ENCODE peak calls at places on chromosomes 6 and 20, in four cellular contexts. One of them, this sample, is unnamed.

GRCh38 chr6:9606435-9607134 is 808.3 kb downstream of the TFAP2A start:
- DNase-seq in HepG2: no peak
- DNase-seq in K562: no peak
- DNase-seq in WTC11: peak; percentile 58
- DNase-seq in this sample: peak; percentile 57

GRCh38 chr6:138454976-138455706 is 44.2 kb downstream of the NHSL1 start:
- DNase-seq in WTC11: peak; percentile 49
- DNase-seq in K562: no peak
- DNase-seq in HepG2: no peak
- DNase-seq in this sample: no peak

GRCh38 chr20:33450867-33451266 is 7.3 kb upstream of the SNTA1 start:
- DNase-seq in K562: no peak
- DNase-seq in HepG2: no peak
- DNase-seq in WTC11: no peak
- DNase-seq in this sample: no peak

GRCh38 chr6:4224082-4224978 is 89.0 kb upstream of the ECI2 start:
- DNase-seq in WTC11: no peak
- DNase-seq in K562: no peak
- DNase-seq in HepG2: no peak
- DNase-seq in this sample: no peak

GRCh38 chr20:53676519-53676822 is 82.8 kb upstream of the ZNF217 start:
- DNase-seq in WTC11: no peak
- DNase-seq in HepG2: no peak
- DNase-seq in K562: no peak
- DNase-seq in this sample: no peak

GRCh38 chr20:39338977-39339376 is 376.8 kb downstream of the DHX35 start:
- DNase-seq in WTC11: no peak
- DNase-seq in HepG2: no peak
- DNase-seq in K562: no peak
- DNase-seq in this sample: no peak

GRCh38 chr20:24935786-24936525 is 13.1 kb upstream of the CST7 start:
- DNase-seq in K562: no peak
- DNase-seq in HepG2: no peak
- DNase-seq in WTC11: no peak
- DNase-seq in this sample: no peak

GRCh38 chr6:47335456-47335855 is 25.8 kb upstream of the TNFRSF21 start:
- DNase-seq in WTC11: no peak
- DNase-seq in K562: no peak
- DNase-seq in HepG2: no peak
- DNase-seq in this sample: no peak

GRCh38 chr6:87472525-87473418 is at the start of gene SLC35A1:
- DNase-seq in HepG2: peak; percentile 60
- DNase-seq in WTC11: peak; percentile 79
- DNase-seq in K562: peak; percentile 90
- DNase-seq in this sample: peak; percentile 91

GRCh38 chr6:72140795-72141194 is 254.4 kb downstream of the RIMS1 start:
- DNase-seq in WTC11: no peak
- DNase-seq in K562: no peak
- DNase-seq in HepG2: no peak
- DNase-seq in this sample: no peak

GRCh38 chr6:1838604-1839003 is 228.9 kb downstream of the FOXC1 start:
- DNase-seq in HepG2: no peak
- DNase-seq in WTC11: no peak
- DNase-seq in K562: no peak
- DNase-seq in this sample: no peak

GRCh38 chr20:62159835-62160234 is 16.3 kb downstream of the SS18L1 start:
- DNase-seq in WTC11: no peak
- DNase-seq in HepG2: no peak
- DNase-seq in K562: no peak
- DNase-seq in this sample: no peak

GRCh38 chr6:69825904-69826303 is 29.1 kb upstream of the LMBRD1 start:
- DNase-seq in WTC11: no peak
- DNase-seq in HepG2: peak; percentile 67
- DNase-seq in K562: no peak
- DNase-seq in this sample: no peak

GRCh38 chr6:35603326-35604202 is 85.2 kb downstream of the FKBP5 start:
- DNase-seq in K562: no peak
- DNase-seq in WTC11: no peak
- DNase-seq in HepG2: peak; percentile 77
- DNase-seq in this sample: no peak

GRCh38 chr20:18645851-18646250 is 58.0 kb downstream of the DTD1 start:
- DNase-seq in HepG2: no peak
- DNase-seq in K562: no peak
- DNase-seq in WTC11: no peak
- DNase-seq in this sample: no peak

GRCh38 chr6:15533379-15534044 is 129.3 kb downstream of the DTNBP1 start:
- DNase-seq in WTC11: no peak
- DNase-seq in K562: no peak
- DNase-seq in HepG2: no peak
- DNase-seq in this sample: no peak

GRCh38 chr6:165767228-165767627 is 104.2 kb upstream of the PDE10A start:
- DNase-seq in K562: no peak
- DNase-seq in HepG2: no peak
- DNase-seq in WTC11: no peak
- DNase-seq in this sample: no peak

GRCh38 chr6:119148102-119148824 is 69.8 kb upstream of the FAM184A start:
- DNase-seq in WTC11: no peak
- DNase-seq in HepG2: peak; percentile 79
- DNase-seq in K562: peak; percentile 31
- DNase-seq in this sample: peak; percentile 47

GRCh38 chr6:114108119-114109002 is 137.4 kb upstream of the HDAC2 start:
- DNase-seq in HepG2: peak; percentile 63
- DNase-seq in K562: peak; percentile 11
- DNase-seq in WTC11: peak; percentile 89
- DNase-seq in this sample: no peak

GRCh38 chr6:99905209-99906106 is 88.6 kb downstream of the MCHR2 start:
- DNase-seq in HepG2: peak; percentile 46
- DNase-seq in K562: peak; percentile 31
- DNase-seq in WTC11: no peak
- DNase-seq in this sample: peak; percentile 5

GRCh38 chr6:120211955-120212792 is 862.6 kb upstream of the MAN1A1 start:
- DNase-seq in K562: no peak
- DNase-seq in HepG2: peak; percentile 64
- DNase-seq in WTC11: no peak
- DNase-seq in this sample: no peak

GRCh38 chr6:114049367-114049966 is 78.5 kb upstream of the HDAC2 start:
- DNase-seq in WTC11: no peak
- DNase-seq in K562: no peak
- DNase-seq in HepG2: peak; percentile 80
- DNase-seq in this sample: no peak

GRCh38 chr6:113927001-113927400 is 43.9 kb downstream of the HDAC2 start:
- DNase-seq in K562: no peak
- DNase-seq in HepG2: no peak
- DNase-seq in WTC11: no peak
- DNase-seq in this sample: no peak

GRCh38 chr20:54172856-54173652 is 732 bp downstream of the CYP24A1 start:
- DNase-seq in WTC11: peak; percentile 58
- DNase-seq in K562: no peak
- DNase-seq in HepG2: no peak
- DNase-seq in this sample: peak; percentile 79

GRCh38 chr6:113405326-113406050 is 451.7 kb upstream of the MARCKS start:
- DNase-seq in WTC11: no peak
- DNase-seq in HepG2: no peak
- DNase-seq in K562: no peak
- DNase-seq in this sample: no peak

GRCh38 chr6:168100803-168101095 is 21.7 kb upstream of the FRMD1 start:
- DNase-seq in HepG2: no peak
- DNase-seq in WTC11: no peak
- DNase-seq in K562: no peak
- DNase-seq in this sample: no peak

GRCh38 chr6:42276008-42276890 is 58.6 kb upstream of the MRPS10 start:
- DNase-seq in HepG2: no peak
- DNase-seq in WTC11: no peak
- DNase-seq in K562: no peak
- DNase-seq in this sample: no peak

GRCh38 chr20:366719-367485 is 13.7 kb upstream of the TRIB3 start:
- DNase-seq in K562: no peak
- DNase-seq in WTC11: no peak
- DNase-seq in HepG2: no peak
- DNase-seq in this sample: no peak

GRCh38 chr6:10528170-10528981 is 7.2 kb downstream of the GCNT2 start:
- DNase-seq in HepG2: peak; percentile 94
- DNase-seq in WTC11: no peak
- DNase-seq in K562: no peak
- DNase-seq in this sample: no peak

GRCh38 chr6:25042599-25042936 is 106.8 kb upstream of the RIPOR2 start:
- DNase-seq in K562: no peak
- DNase-seq in WTC11: no peak
- DNase-seq in HepG2: no peak
- DNase-seq in this sample: no peak

GRCh38 chr20:13841206-13841605 is 56.4 kb downstream of the NDUFAF5 start:
- DNase-seq in HepG2: no peak
- DNase-seq in WTC11: no peak
- DNase-seq in K562: no peak
- DNase-seq in this sample: no peak

GRCh38 chr20:56689852-56690485 is 60.9 kb downstream of the TFAP2C start:
- DNase-seq in HepG2: no peak
- DNase-seq in WTC11: no peak
- DNase-seq in K562: no peak
- DNase-seq in this sample: no peak

GRCh38 chr6:31740397-31741223 is 805 bp downstream of the MSH5 start:
- DNase-seq in WTC11: no peak
- DNase-seq in HepG2: no peak
- DNase-seq in K562: no peak
- DNase-seq in this sample: no peak

GRCh38 chr6:53496797-53497196 is 48.1 kb downstream of the GCLC start:
- DNase-seq in K562: no peak
- DNase-seq in WTC11: no peak
- DNase-seq in HepG2: no peak
- DNase-seq in this sample: no peak

GRCh38 chr20:36543187-36544133 is 2.1 kb downstream of the MYL9 start:
- DNase-seq in K562: no peak
- DNase-seq in WTC11: no peak
- DNase-seq in HepG2: no peak
- DNase-seq in this sample: no peak

GRCh38 chr20:36546111-36546736 is 4.9 kb downstream of the MYL9 start:
- DNase-seq in HepG2: no peak
- DNase-seq in WTC11: no peak
- DNase-seq in K562: no peak
- DNase-seq in this sample: no peak

GRCh38 chr20:36542516-36543186 is 1.3 kb downstream of the MYL9 start:
- DNase-seq in HepG2: no peak
- DNase-seq in K562: no peak
- DNase-seq in WTC11: no peak
- DNase-seq in this sample: no peak

GRCh38 chr20:36542019-36542488 is 735 bp downstream of the MYL9 start:
- DNase-seq in HepG2: peak; percentile 46
- DNase-seq in WTC11: peak; percentile 71
- DNase-seq in K562: peak; percentile 69
- DNase-seq in this sample: no peak

DNA sequence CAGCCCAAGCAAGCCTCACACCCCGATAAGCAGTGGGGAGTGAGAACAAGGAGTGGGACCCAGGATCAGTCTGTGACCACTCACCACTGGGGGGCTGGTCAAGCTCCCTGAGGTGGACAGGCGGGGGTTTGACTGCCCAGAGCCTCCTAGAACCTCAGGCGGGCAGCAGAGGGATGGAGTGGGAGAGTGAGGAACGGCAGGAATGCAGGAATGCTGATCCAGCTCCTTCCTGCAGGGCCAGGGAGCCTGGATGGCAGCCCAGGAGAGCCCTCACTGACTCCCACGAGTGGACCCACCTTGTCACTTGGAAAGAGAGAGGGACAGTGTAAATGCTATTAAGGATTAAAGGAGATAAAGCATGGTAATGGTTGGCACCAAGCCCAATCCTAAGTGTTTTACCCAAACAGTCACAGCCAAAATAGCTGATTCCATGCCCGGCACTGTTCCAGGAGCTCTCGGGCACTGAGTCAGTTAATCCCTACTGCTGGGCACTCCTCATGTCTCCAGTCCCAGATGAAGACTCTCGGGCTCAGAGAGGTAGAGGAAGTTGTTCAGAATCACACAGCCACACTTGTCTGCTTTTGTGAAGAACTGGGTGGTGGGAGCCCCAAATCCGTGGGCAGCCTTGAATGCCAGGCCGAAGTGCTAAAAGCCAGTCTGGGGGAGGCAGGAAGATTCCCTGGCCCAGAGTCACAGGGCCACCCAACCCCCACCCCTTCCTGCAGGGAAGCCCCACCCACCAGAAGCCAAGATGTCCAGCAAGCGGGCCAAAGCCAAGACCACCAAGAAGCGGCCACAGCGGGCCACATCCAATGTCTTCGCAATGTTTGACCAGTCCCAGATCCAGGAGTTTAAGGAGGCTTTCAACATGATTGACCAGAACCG is 3.1 kb downstream of the MYL9 start:
- DNase-seq in K562: no peak
- DNase-seq in WTC11: no peak
- DNase-seq in HepG2: no peak
- DNase-seq in this sample: no peak
- TF ChIP-seq ATF3 in K562: no peak
- TF ChIP-seq ATF3 in WTC11: no peak
- TF ChIP-seq ATF3 in HepG2: no peak
- TF ChIP-seq ATF3 in this sample: no peak

DNA sequence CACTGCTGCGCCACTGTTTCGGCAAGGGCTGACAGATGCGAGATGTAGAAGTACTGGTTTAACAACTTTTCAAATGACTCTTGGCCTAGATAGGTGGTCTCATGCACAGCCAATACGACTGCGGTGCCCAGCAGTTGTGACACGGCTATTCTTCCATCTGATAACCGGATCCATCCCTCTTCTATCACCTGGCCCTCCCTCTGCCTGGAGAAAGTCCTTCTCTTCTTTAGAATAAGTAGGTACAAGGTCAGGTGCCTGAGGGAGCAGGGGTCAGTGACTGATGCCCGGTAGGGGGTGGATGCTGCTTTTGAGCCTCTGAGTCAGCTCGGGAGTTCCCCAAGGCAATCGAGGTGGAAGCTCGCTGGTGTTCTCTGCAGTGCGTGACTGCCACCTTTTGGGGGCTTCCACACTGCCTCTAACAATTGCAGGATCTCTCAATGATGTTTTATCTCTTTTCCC is 166.8 kb upstream of the GRIK2 start:
- DNase-seq in HepG2: peak; percentile 20
- DNase-seq in WTC11: peak; percentile 89
- DNase-seq in K562: no peak
- DNase-seq in this sample: peak; percentile 86
- TF ChIP-seq JUN in HepG2: no peak
- TF ChIP-seq JUN in WTC11: no peak
- TF ChIP-seq JUN in K562: no peak
- TF ChIP-seq JUN in this sample: no peak

DNA sequence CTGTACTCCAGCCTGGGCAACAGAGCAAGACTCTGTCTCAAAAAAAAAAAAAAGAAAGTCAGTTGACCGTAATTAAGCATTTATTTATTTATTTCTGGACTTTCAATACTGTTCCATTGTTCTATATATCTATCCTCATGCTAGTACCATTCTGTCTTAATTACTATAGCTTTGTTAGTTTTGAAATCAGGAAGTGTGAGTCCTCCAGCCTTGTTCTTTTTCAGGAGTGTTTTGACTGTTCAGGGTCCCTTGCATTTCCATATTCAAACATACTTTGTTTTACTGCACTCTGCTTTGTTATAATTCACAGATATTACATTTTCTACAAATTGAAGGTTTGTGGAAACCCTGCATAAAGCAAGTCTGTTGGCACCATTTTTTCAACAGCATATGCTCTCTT is 36.7 kb upstream of the ASXL1 start:
- DNase-seq in K562: no peak
- DNase-seq in HepG2: no peak
- DNase-seq in WTC11: no peak
- DNase-seq in this sample: no peak
- TF ChIP-seq ATF3 in K562: no peak
- TF ChIP-seq ATF3 in HepG2: no peak
- TF ChIP-seq ATF3 in WTC11: no peak
- TF ChIP-seq ATF3 in this sample: no peak

GRCh38 chr6:125867483-125867935 is 76.7 kb downstream of the NCOA7 start:
- DNase-seq in WTC11: peak; percentile 81
- DNase-seq in K562: no peak
- DNase-seq in HepG2: peak; percentile 24
- DNase-seq in this sample: peak; percentile 53
- TF ChIP-seq JUN in WTC11: no peak
- TF ChIP-seq JUN in K562: no peak
- TF ChIP-seq JUN in HepG2: no peak
- TF ChIP-seq JUN in this sample: no peak